ENCODE peak calls at places on chromosomes 4 and X, in seven cellular contexts. E is fibroblast of lung, Q is colonic mucosa, W is left ventricle myocardium inferior, Y is right atrium auricular region, L is SK-N-SH, D is right lobe of liver. P is an unnamed sample. For H3K4me1, the result is how much of the 10 kb centered on the place peaks cover.

GRCh38 chrX:116267511-116268040 is 97.0 kb downstream of the AGTR2 start:
- DNase-seq in E (peak), Q (no peak), W (no peak), Y (no peak), L (no peak), D (no peak), P (no peak)

GRCh38 chrX:154495472-154495922 is 5.1 kb upstream of the SLC10A3 start:
- DNase-seq in E (no peak), Q (no peak), W (no peak), Y (no peak), L (no peak), D (no peak), P (no peak)

GRCh38 chrX:106898462-106898861 is 4.7 kb downstream of the RIPPLY1 start:
- DNase-seq in E (peak), Q (no peak), W (no peak), Y (no peak), L (peak), D (no peak), P (no peak)

GRCh38 chrX:24229967-24230366 is 80.4 kb downstream of the ZFX start:
- DNase-seq in E (no peak), Q (no peak), W (no peak), Y (no peak), L (no peak), D (no peak), P (no peak)

GRCh38 chrX:153782324-153782723 is 1.5 kb downstream of the SRPK3 start:
- DNase-seq in E (no peak), Q (no peak), W (no peak), Y (no peak), L (no peak), D (no peak), P (no peak)

GRCh38 chr4:138186264-138186663 is 55.9 kb downstream of the SLC7A11 start:
- DNase-seq in E (no peak), Q (no peak), W (no peak), Y (no peak), L (no peak), D (no peak), P (no peak)

GRCh38 chr4:149500806-149501205 is 314.8 kb downstream of the IQCM start:
- DNase-seq in E (no peak), Q (no peak), W (no peak), Y (no peak), L (no peak), D (no peak), P (no peak)

GRCh38 chr4:61162116-61162515 is 38.0 kb upstream of the ADGRL3 start:
- DNase-seq in E (peak), Q (no peak), W (no peak), Y (no peak), L (no peak), D (no peak), P (no peak)

GRCh38 chrX:10103023-10103422 is 53.8 kb upstream of the CLCN4 start:
- DNase-seq in E (no peak), Q (no peak), W (no peak), Y (no peak), L (no peak), D (no peak), P (peak)

GRCh38 chr4:81452452-81453011 is 19.2 kb downstream of the RASGEF1B start:
- DNase-seq in E (no peak), Q (no peak), W (no peak), Y (no peak), L (no peak), D (no peak), P (no peak)

GRCh38 chr4:92234393-92235176 is 69.2 kb upstream of the GRID2 start:
- DNase-seq in E (peak), Q (no peak), W (no peak), Y (no peak), L (no peak), D (no peak), P (no peak)

DNA sequence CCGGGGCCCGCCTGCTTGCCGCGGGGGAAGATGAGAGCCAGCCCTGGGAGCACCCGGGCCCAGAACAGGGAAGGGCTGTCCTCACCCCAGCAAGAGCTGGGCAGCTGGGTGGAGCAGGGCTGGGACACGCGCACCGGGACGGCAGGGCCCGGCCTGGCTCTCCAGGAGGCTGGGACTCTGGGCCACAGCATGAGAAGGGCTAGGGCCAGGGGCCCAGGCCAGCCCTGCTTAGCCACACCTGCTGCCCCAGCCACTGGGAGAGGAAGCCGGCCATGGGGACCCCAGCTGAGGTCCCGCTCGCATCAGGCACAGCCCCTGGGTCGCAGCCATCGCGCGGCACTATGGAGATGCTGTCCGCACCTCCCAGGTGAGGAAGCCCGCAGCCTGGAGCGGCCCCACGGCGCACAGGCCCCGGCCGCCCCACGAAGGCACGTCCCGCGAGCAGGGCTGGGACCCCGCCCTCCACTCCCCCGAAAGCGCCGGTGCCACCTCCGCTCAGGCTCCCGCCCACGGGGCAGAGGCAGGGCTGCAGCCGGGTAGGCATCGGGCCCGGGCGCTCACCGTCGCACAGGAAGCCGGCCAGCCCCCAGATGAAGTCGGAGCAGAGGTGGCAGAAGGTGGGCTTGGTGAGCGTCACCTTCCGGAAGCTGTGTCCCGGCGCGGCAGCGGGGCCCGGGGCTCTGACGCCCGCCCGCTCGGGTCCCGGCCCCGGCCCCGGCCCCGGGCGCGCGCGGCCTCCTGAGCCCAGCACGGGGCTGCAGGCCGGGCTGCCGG is 531 bp downstream of the DGKQ start:
- DNase-seq in E (no peak), Q (peak), W (peak), Y (no peak), L (peak), D (peak), P (no peak)
- H3K27ac ChIP-seq in E (no peak), Q (peak), W (no peak), Y (no peak), L (no peak), D (no peak), P (no peak)

DNA sequence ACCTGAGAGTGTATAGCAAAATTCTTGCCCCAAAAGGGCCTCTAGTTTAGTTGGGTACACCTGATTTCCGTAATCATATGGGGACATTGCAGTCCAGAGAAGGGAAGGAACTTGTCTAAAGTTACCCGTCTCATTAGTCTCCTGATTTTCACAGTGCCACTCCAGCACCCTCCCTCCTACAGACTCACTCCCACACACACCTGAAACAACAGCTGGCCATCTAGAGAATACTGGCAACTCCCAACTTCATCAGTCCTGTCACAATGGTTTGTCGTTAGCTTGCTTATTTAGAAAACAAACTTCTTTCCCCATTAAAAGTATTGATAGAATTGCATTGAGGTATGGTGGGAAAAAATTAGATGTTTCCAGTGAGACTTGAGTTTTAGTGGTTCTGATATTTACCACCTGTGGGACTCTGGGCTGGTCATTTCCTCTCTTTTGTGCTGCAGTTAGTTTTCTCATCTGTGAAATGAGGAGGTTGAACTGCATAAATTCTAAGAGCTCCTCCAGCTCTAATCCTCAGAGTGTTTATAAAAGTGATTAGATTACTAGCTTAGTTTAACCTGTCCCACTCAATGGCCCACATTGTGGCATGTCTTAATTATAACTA is 1.7 kb downstream of the IL13RA1 start:
- DNase-seq in E (no peak), Q (no peak), W (no peak), Y (no peak), L (no peak), D (no peak), P (no peak)
- H3K4me1 ChIP-seq in E (under half), Q (under half), W (under half), Y (under half), L (under half), D (under half), P (under half)

GRCh38 chr4:113547487-113548042 is 214.0 kb downstream of the CAMK2D start:
- DNase-seq in E (peak), Q (peak), W (peak), Y (peak), L (peak), D (peak), P (peak)
- H3K27ac ChIP-seq in E (peak), Q (peak), W (peak), Y (peak), L (peak), D (peak), P (no peak)

GRCh38 chr4:75513529-75514130 is 573 bp downstream of the RCHY1 start:
- DNase-seq in E (peak), Q (no peak), W (no peak), Y (no peak), L (no peak), D (no peak), P (no peak)
- H3K4me1 ChIP-seq in E (under half), Q (under half), W (half or more), Y (under half), L (under half), D (under half), P (under half)

GRCh38 chr4:141304346-141304745 is 83.7 kb downstream of the ZNF330 start:
- DNase-seq in E (no peak), Q (no peak), W (no peak), Y (no peak), L (no peak), D (no peak), P (no peak)

GRCh38 chr4:141309864-141310263 is 89.2 kb downstream of the ZNF330 start:
- DNase-seq in E (no peak), Q (no peak), W (no peak), Y (no peak), L (no peak), D (no peak), P (no peak)

GRCh38 chr4:141302926-141303325 is 82.2 kb downstream of the ZNF330 start:
- DNase-seq in E (no peak), Q (no peak), W (no peak), Y (no peak), L (no peak), D (no peak), P (no peak)

GRCh38 chr4:141306331-141306730 is 85.6 kb downstream of the ZNF330 start:
- DNase-seq in E (no peak), Q (no peak), W (no peak), Y (no peak), L (no peak), D (no peak), P (no peak)

DNA sequence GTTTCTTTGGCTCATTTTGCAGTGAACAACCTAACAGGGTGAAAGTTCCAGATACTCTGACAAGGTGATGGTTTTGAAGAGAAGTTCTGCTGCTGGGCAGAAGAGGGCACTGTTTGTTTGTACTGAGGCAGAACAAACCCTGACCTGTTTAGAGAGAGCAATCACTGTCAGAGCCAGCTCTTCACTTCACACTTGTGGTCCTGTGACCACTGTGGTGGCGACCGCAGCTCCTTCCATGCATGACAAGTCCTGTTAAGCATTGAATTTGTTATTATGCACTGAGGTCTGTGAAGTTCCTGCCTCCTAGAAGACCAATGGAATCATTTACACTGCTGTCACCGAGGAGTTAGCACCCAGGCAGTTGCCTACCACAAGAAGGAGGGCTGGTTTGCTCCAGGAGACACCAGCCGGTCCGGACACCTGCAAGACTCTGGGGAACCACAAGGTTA is 86.6 kb downstream of the ZNF330 start:
- DNase-seq in E (peak), Q (peak), W (peak), Y (peak), L (peak), D (peak), P (peak)
- H3K27ac ChIP-seq in E (no peak), Q (no peak), W (peak), Y (no peak), L (no peak), D (no peak), P (no peak)

GRCh38 chrX:135191838-135192237 is 20.6 kb upstream of the CT55 start:
- DNase-seq in E (no peak), Q (no peak), W (no peak), Y (no peak), L (no peak), D (no peak), P (no peak)

GRCh38 chrX:135194684-135195083 is 23.5 kb upstream of the CT55 start:
- DNase-seq in E (no peak), Q (no peak), W (no peak), Y (no peak), L (peak), D (no peak), P (no peak)

DNA sequence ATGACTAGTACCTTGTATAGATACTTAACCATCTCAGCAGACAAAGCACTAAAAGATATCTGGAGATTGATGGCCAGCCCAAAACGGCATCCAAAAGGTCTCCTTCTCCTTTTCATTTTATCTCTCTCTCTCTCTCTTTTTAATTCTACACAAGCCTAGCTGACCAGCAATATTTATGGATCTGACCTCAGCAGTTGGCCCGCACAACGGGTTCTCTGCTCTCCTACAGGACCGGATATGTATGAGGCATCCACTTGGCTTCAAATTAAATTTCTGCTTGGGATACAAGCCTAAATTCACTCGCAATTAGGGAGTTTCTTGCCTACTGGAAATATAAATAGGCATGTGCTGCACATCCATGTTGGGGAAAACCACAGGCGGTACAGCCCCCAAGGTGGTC is 22.5 kb upstream of the CT55 start:
- DNase-seq in E (no peak), Q (no peak), W (no peak), Y (no peak), L (no peak), D (no peak), P (no peak)
- H3K4me1 ChIP-seq in E (under half), Q (under half), W (under half), Y (under half), L (under half), D (under half), P (under half)

DNA sequence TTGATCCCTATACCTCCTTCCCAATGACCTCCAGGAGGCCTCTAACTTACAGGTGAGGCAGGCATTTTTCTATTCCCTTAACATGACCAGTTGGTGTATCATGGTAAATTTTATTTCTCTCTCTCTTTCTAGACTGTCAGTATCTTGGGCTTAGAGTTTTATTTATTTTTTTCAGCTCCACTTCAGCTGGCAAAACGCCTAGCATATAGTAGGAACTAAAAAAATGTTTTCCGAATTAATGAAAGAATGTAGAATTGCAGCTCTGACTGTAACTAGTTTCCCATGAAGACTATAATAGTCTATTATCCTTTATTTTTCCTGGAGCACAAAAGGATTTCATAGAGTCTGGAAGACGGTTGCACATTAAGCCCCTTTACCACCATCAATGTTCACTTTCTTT is 84.8 kb downstream of the PDE5A start:
- DNase-seq in E (no peak), Q (no peak), W (no peak), Y (no peak), L (no peak), D (no peak), P (no peak)
- H3K27ac ChIP-seq in E (no peak), Q (no peak), W (peak), Y (no peak), L (no peak), D (no peak), P (no peak)

GRCh38 chr4:153517159-153517558 is 51.0 kb downstream of the TMEM131L start:
- DNase-seq in E (no peak), Q (peak), W (no peak), Y (no peak), L (no peak), D (no peak), P (no peak)
- H3K4me1 ChIP-seq in E (under half), Q (under half), W (half or more), Y (under half), L (under half), D (under half), P (half or more)